ENCODE peak calls at places on chromosomes 3 and 15, in nine cellular contexts. O, T, W, L, D, V, M, I and R are unnamed samples.
A peak's percentile ranks its signal among the peaks of the same experiment; 100 is the strongest.

GRCh38 chr3:110414851-110415250 is 656.8 kb upstream of the NECTIN3 start:
- DNase-seq in M (peak; percentile 83), V (no peak), I (peak; percentile 72), W (peak; percentile 18), L (peak; percentile 90), T (no peak), O (no peak), D (peak; percentile 65), R (peak; percentile 79)

GRCh38 chr3:130975251-130975650 is 51.4 kb downstream of the ASTE1 start:
- DNase-seq in T (no peak), M (peak; percentile 96), O (no peak), W (no peak), L (no peak), D (peak; percentile 87), I (no peak), V (no peak), R (no peak)

GRCh38 chr3:48248095-48248863 is 7.4 kb downstream of the ZNF589 start:
- DNase-seq in M (no peak), O (no peak), L (no peak), I (no peak), D (no peak), T (no peak), V (no peak), W (peak; percentile 28), R (peak; percentile 59)

GRCh38 chr3:31546725-31547124 is 14.0 kb downstream of the STT3B start:
- DNase-seq in T (no peak), V (no peak), W (no peak), I (no peak), L (no peak), D (no peak), M (no peak), O (no peak), R (no peak)

GRCh38 chr15:70132571-70132970 is 34.9 kb upstream of the TLE3 start:
- DNase-seq in D (no peak), T (no peak), O (no peak), I (no peak), V (no peak), M (no peak), L (no peak), W (no peak), R (no peak)

GRCh38 chr3:184602406-184603155 is 41.0 kb downstream of the EPHB3 start:
- DNase-seq in O (no peak), T (no peak), V (no peak), D (peak; percentile 60), L (no peak), M (no peak), W (no peak), I (no peak), R (no peak)

GRCh38 chr15:78996876-78997275 is 52.0 kb upstream of the CTSH start:
- DNase-seq in D (peak; percentile 42), W (no peak), I (no peak), O (no peak), M (peak; percentile 25), V (no peak), L (no peak), T (no peak), R (no peak)

GRCh38 chr3:14862661-14863230 is 44.0 kb downstream of the FGD5 start:
- DNase-seq in D (no peak), V (peak; percentile 61), I (no peak), W (no peak), L (no peak), O (no peak), T (no peak), M (no peak), R (no peak)

GRCh38 chr3:95905182-95905581 is 909.2 kb upstream of the EPHA6 start:
- DNase-seq in L (peak; percentile 46), T (no peak), D (no peak), W (no peak), O (no peak), M (peak; percentile 29), I (no peak), V (no peak), R (no peak)

GRCh38 chr3:178036745-178037144 is 499.5 kb upstream of the KCNMB2 start:
- DNase-seq in O (no peak), D (no peak), W (no peak), V (no peak), I (no peak), L (peak; percentile 51), M (no peak), T (no peak), R (peak; percentile 81)

GRCh38 chr15:66078196-66078928 is 175.2 kb downstream of the MEGF11 start:
- DNase-seq in I (no peak), M (no peak), L (no peak), T (no peak), W (no peak), D (no peak), O (no peak), V (no peak), R (no peak)

GRCh38 chr3:124707667-124708066 is 22.6 kb upstream of the UMPS start:
- DNase-seq in W (peak; percentile 45), I (peak; percentile 87), T (peak; percentile 18), O (no peak), M (peak; percentile 53), V (no peak), D (peak; percentile 41), L (peak; percentile 90), R (peak; percentile 85)

GRCh38 chr3:72847751-72848702 is at the start of gene SHQ1:
- DNase-seq in T (peak; percentile 93), D (peak; percentile 95), V (peak; percentile 97), M (peak; percentile 97), L (peak; percentile 95), W (peak; percentile 69), I (peak; percentile 86), O (peak; percentile 97), R (peak; percentile 93)

GRCh38 chr3:184954251-184954650 is 142.3 kb downstream of the VPS8 start:
- DNase-seq in V (no peak), T (no peak), M (no peak), I (no peak), O (no peak), L (no peak), D (no peak), W (no peak), R (peak; percentile 8)

GRCh38 chr3:61819861-61820260 is 258.5 kb downstream of the PTPRG start:
- DNase-seq in L (peak; percentile 55), I (no peak), D (no peak), V (no peak), O (no peak), M (no peak), W (no peak), T (no peak), R (no peak)
- TF ChIP-seq CTCF in L (no peak), I (no peak), D (no peak), V (no peak), O (no peak), M (no peak), W (no peak), T (no peak), R (no peak)

DNA sequence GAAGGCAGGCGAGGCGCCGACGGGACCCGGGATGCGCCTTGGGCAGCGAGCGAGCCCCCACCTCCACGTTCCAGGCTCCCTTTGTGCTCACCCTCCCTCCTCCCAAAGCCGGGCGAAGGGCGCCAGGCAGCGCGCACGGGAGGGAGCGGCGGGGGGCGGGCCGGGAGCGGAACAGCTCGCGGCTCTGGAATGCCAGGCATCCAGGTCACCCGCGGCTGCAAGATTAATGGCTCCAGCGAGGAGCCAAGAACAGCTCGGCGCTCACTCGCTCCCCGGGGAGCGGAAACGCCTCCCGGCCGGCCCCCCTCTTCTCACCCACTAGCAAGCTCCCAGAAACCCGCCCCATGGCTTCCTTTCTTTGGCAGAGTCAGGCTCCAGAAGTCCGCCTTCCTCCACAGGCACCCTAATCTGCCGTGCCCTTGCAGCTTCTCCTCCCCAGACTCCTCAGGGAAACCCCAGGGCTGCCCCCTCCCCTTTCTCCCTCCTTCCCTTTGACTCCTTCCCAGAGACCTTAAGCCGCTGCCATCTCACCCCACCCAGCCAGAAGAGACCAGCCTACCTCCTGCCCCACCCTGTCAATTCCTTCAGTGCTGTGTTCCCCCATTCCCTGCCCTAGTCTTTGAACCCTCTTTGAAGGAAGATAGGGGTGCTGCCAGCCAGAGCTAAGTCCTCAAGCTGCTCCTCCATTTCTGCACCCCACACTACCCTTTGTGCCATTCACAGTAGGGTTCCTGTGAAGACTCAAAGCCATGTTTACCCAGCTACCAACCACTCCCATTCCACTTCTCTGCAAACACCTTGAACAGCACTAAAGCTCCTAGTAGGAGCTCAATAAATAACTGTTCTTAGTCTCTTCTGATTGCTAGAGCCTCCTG is 9.9 kb downstream of the AMOTL2 start:
- DNase-seq in V (peak; percentile 99), M (peak; percentile 95), I (peak; percentile 95), D (peak; percentile 93), O (peak; percentile 75), L (peak; percentile 98), W (peak; percentile 95), T (peak; percentile 82), R (peak; percentile 98)
- H3K4me3 ChIP-seq in V (peak overlapping the region; percentile 19), M (peak overlapping the region; percentile 0), I (peak overlapping the region; percentile 5), D (no peak overlapping the region), O (peak overlapping the region; percentile 50), L (peak overlapping the region; percentile 24), W (peak overlapping the region; percentile 20), T (peak overlapping the region; percentile 48), R (peak overlapping the region; percentile 49)

GRCh38 chr3:107641572-107642307 is 119.0 kb downstream of the BBX start:
- DNase-seq in T (no peak), W (no peak), V (no peak), D (no peak), L (peak; percentile 48), I (no peak), M (no peak), O (no peak), R (peak; percentile 38)

GRCh38 chr3:107637416-107638182 is 114.8 kb downstream of the BBX start:
- DNase-seq in V (no peak), M (no peak), I (no peak), L (no peak), W (no peak), O (no peak), T (no peak), D (no peak), R (no peak)

GRCh38 chr3:107644631-107645030 is 121.9 kb downstream of the BBX start:
- DNase-seq in W (no peak), I (no peak), T (no peak), O (no peak), D (peak; percentile 57), L (peak; percentile 47), V (no peak), M (peak; percentile 76), R (peak; percentile 16)

DNA sequence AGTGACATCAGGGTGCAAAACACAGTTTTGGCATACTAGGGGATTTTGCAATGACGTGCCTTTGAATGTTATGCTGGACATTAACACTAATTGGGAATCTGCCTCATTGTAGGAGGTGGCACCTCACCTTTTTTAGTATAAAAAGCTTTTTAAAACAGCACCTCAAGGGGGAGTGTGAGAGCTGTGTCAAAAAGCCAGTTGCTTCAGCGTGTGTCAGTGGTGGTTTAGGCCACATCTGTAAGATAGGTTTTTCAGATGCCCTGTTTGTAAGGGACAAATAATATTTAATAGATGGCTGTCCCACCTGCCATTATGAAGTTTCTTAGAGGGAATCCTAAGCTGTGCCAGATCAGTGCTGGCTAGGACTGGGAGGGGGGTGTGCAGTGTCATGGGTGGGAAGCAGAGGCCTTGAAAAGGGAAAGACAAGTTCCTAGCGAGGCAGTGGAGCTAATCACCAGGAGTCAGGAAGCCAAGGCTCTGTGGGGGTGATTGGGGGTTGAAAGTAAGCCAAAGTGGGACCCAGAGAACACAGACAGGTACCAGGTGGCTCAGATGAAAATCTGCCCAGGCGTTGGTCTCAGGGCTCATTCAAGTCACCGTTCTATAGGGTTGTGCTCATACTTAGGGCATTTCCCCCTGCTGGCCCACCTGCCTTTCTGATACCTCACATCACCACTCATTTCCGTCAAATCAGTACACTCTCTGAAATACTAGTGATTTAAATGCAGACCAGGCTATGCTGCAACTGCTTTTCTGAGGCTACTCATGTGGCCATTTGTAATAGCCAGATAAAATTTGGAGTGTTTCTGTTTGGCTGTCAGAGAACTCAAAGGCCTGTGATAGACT is 120.5 kb downstream of the BBX start:
- DNase-seq in T (no peak), L (no peak), V (no peak), M (peak; percentile 43), W (no peak), O (no peak), I (no peak), D (no peak), R (no peak)
- TF ChIP-seq CTCF in T (no peak), L (peak; percentile 21), V (no peak), M (peak; percentile 46), W (peak; percentile 22), O (peak; percentile 53), I (peak; percentile 50), D (peak; percentile 7), R (peak; percentile 17)

GRCh38 chr3:128491071-128491899 is 1.7 kb downstream of the GATA2 start:
- DNase-seq in M (no peak), O (peak; percentile 36), L (no peak), W (no peak), I (no peak), V (peak; percentile 59), T (no peak), D (no peak), R (no peak)
- H3K4me3 ChIP-seq in M (no peak overlapping the region), O (peak overlapping the region; percentile 77), L (no peak overlapping the region), W (no peak overlapping the region), I (no peak overlapping the region), V (no peak overlapping the region), T (peak overlapping the region; percentile 22), D (no peak overlapping the region), R (no peak overlapping the region)